ENCODE peak calls at places on chromosomes 4 and X, in ten cellular contexts. W is transverse colon; I is neural crest cell; A is brain microvascular endothelial cell; R is cardiac fibroblast; O is kidney epithelial cell; L is heart right ventricle; Q is activated CD8-positive, alpha-beta T cell treated with anti-CD3 and anti-CD28 coated beads for 36 hours; M is A549; X is WTC11. K is an unnamed sample.

GRCh38 chr4:145485120-145485519 is 3.5 kb downstream of the SMAD1 start:
- DNase-seq in M (no peak), X (no peak), O (no peak), L (no peak), R (no peak), I (no peak), Q (no peak), W (no peak), A (no peak), K (no peak)

GRCh38 chr4:186726440-186727148 is 2.9 kb upstream of the FAT1 start:
- DNase-seq in L (peak), R (peak), I (peak), M (peak), O (no peak), Q (peak), X (peak), A (peak), W (peak), K (no peak)

GRCh38 chrX:149470960-149471359 is 34.1 kb downstream of the IDS start:
- DNase-seq in L (peak), W (peak), I (peak), Q (peak), X (peak), A (peak), M (peak), R (peak), O (no peak), K (peak)

GRCh38 chrX:133402042-133402453 is 13.2 kb downstream of the GPC4 start:
- DNase-seq in I (no peak), W (no peak), R (peak), O (peak), L (no peak), A (peak), Q (no peak), X (no peak), M (no peak), K (no peak)

GRCh38 chr4:70838972-70839536 is 636 bp downstream of the GRSF1 start:
- DNase-seq in R (peak), A (peak), I (peak), M (peak), W (peak), X (peak), O (peak), L (peak), Q (peak), K (peak)

GRCh38 chr4:74376888-74377483 is 12.0 kb downstream of the EREG start:
- DNase-seq in M (peak), O (no peak), X (no peak), R (peak), A (peak), W (no peak), Q (no peak), L (no peak), I (no peak), K (peak)

GRCh38 chr4:78806943-78807458 is 30.9 kb downstream of the BMP2K start:
- DNase-seq in M (no peak), W (no peak), O (no peak), I (no peak), R (no peak), X (no peak), Q (no peak), A (no peak), L (no peak), K (no peak)

GRCh38 chrX:136189222-136189621 is 41.9 kb downstream of the FHL1 start:
- DNase-seq in L (no peak), M (no peak), X (no peak), O (no peak), Q (no peak), A (no peak), W (no peak), I (no peak), R (no peak), K (no peak)

GRCh38 chrX:19805054-19805690 is 82.2 kb downstream of the SH3KBP1 start:
- DNase-seq in Q (peak), L (no peak), M (no peak), A (no peak), X (no peak), R (no peak), W (no peak), I (no peak), O (no peak), K (no peak)

GRCh38 chrX:101759000-101759399 is 99.3 kb upstream of the ARMCX2 start:
- DNase-seq in O (no peak), Q (peak), X (peak), R (peak), W (no peak), L (peak), A (peak), M (peak), I (peak), K (no peak)

GRCh38 chr4:120731561-120731960 is 191.0 kb downstream of the PRDM5 start:
- DNase-seq in M (no peak), R (peak), X (no peak), L (no peak), Q (no peak), A (no peak), I (no peak), O (peak), W (no peak), K (no peak)

GRCh38 chr4:133320576-133321170 is 171.6 kb downstream of the PCDH10 start:
- DNase-seq in W (no peak), L (no peak), A (peak), R (peak), Q (no peak), I (peak), X (no peak), M (peak), O (no peak), K (peak)

GRCh38 chr4:38562751-38563198 is 101.2 kb upstream of the KLF3 start:
- DNase-seq in O (no peak), I (no peak), L (peak), Q (no peak), R (peak), A (no peak), W (peak), M (no peak), X (no peak), K (no peak)

GRCh38 chr4:187317799-187318198 is 594.1 kb upstream of the FAT1 start:
- DNase-seq in W (no peak), X (no peak), Q (no peak), I (no peak), O (no peak), R (no peak), A (no peak), M (no peak), L (no peak), K (no peak)

GRCh38 chr4:141275834-141276233 is 55.1 kb downstream of the ZNF330 start:
- DNase-seq in M (no peak), L (no peak), R (peak), X (no peak), O (peak), W (no peak), A (peak), I (no peak), Q (no peak), K (no peak)

GRCh38 chrX:117743469-117744251 is 372.9 kb downstream of the KLHL13 start:
- DNase-seq in R (no peak), L (no peak), X (no peak), O (no peak), Q (no peak), I (no peak), W (peak), M (no peak), A (no peak), K (no peak)

GRCh38 chr4:20253272-20253798 is 1.6 kb downstream of the SLIT2 start:
- DNase-seq in Q (no peak), M (no peak), L (no peak), X (no peak), W (no peak), R (peak), I (no peak), O (no peak), A (no peak), K (peak)

GRCh38 chr4:60744767-60745166 is 455.4 kb upstream of the ADGRL3 start:
- DNase-seq in W (no peak), L (no peak), O (no peak), R (peak), I (no peak), X (peak), Q (no peak), M (no peak), A (no peak), K (no peak)

GRCh38 chr4:54840992-54841768 is 183.4 kb downstream of the KIT start:
- DNase-seq in Q (no peak), I (no peak), W (peak), M (no peak), L (peak), A (peak), X (no peak), O (no peak), R (peak), K (no peak)

GRCh38 chr4:54842226-54843055 is 184.7 kb downstream of the KIT start:
- DNase-seq in A (no peak), I (no peak), Q (no peak), W (no peak), R (no peak), L (no peak), X (no peak), O (no peak), M (no peak), K (no peak)

GRCh38 chr4:54838301-54838700 is 180.5 kb downstream of the KIT start:
- DNase-seq in Q (no peak), I (no peak), A (no peak), W (no peak), L (no peak), O (no peak), M (no peak), R (no peak), X (no peak), K (no peak)

GRCh38 chr4:54843106-54843505 is 185.3 kb downstream of the KIT start:
- DNase-seq in X (no peak), R (no peak), O (no peak), I (no peak), Q (no peak), A (no peak), M (no peak), W (no peak), L (no peak), K (no peak)

DNA sequence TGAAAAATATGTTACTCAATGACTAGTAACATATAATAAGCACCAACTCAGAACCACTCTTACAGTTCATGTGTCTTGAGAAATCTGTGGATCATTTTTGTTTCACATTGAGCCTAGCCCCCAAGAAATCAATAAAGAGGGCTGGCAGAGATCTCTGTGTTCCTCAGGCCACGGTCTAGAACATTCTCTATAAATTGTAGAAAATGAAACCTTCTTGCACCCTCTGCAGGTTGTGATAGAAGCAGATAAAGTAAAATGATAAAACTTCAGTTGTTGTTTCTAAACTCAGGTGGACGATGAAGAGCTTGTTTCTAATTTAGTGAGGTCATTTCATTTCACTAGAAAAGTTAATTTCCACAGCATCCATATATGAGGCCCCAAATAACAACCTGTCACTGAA is 182.7 kb downstream of the KIT start:
- DNase-seq in A (no peak), W (no peak), L (no peak), R (no peak), X (no peak), O (no peak), M (no peak), I (no peak), Q (no peak), K (no peak)
- TF ChIP-seq CTCF in A (no peak), W (no peak), L (no peak), R (no peak), X (no peak), O (no peak), M (no peak), I (no peak), Q (no peak), K (no peak)

GRCh38 chr4:40719008-40719623 is 30.6 kb upstream of the NSUN7 start:
- DNase-seq in I (no peak), M (peak), W (no peak), O (peak), X (no peak), Q (no peak), R (peak), L (no peak), A (peak), K (peak)
- TF ChIP-seq CTCF in I (peak), M (peak), W (peak), O (peak), X (no peak), Q (peak), R (peak), L (peak), A (peak), K (peak)

GRCh38 chr4:183758006-183758734 is 99.1 kb downstream of the TRAPPC11 start:
- DNase-seq in Q (peak), X (peak), I (no peak), W (peak), M (no peak), A (no peak), O (no peak), L (peak), R (peak), K (no peak)
- TF ChIP-seq CTCF in Q (no peak), X (peak), I (peak), W (peak), M (no peak), A (peak), O (peak), L (peak), R (peak), K (no peak)

GRCh38 chrX:109911046-109911445 is 91.9 kb upstream of the TMEM164 start:
- DNase-seq in R (peak), A (no peak), I (no peak), O (no peak), Q (no peak), W (no peak), L (no peak), X (no peak), M (peak), K (no peak)
- TF ChIP-seq CTCF in R (peak), A (peak), I (peak), O (peak), Q (no peak), W (peak), L (peak), X (no peak), M (peak), K (no peak)

DNA sequence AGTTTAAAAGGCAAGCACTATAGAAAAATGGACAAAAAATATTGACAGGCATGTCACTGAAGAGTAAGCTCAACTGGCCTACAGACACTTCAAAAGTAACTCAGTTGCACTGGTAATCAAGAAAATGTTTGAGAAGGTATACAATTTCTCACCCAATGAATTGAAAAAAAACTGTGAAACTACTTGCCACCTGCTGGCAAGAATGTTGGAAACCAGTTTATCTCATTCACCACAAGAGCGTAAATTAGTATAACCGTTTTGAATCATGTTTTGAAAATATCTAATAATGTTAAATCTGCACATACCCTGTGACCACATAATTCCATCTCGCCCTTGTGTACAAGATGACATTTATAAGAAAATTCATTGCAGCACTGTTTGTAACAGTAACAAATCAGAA is 31.7 kb downstream of the TXK start:
- DNase-seq in I (no peak), O (no peak), M (no peak), R (no peak), W (no peak), L (no peak), Q (no peak), A (no peak), X (no peak), K (no peak)
- TF ChIP-seq CTCF in I (peak), O (no peak), M (peak), R (peak), W (no peak), L (no peak), Q (no peak), A (peak), X (no peak), K (no peak)

DNA sequence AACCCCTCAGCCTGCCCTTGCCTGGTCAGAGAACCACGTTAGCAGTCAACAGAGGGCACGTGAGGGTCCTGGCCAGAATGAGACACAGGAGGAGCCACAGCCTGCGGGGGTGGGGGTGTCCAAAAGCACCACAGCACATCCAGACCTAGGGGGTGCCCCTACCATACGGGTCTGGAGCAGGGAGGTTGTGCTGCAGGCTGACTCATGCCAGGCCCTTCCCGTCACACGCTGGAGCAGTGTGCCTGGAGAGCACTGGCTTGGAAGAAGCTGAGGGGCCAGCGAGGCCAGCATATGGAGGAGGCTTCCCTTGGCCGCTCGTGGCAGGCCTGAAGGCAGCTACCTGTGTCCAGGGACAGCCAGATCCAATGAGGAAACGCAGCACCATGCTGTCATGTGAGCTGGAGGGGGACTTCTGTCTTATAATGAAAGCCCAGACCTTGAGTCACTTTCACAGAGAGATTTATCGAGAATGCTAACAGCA is 1.5 kb upstream of the IRAK1 start:
- DNase-seq in I (no peak), X (no peak), A (peak), O (peak), Q (peak), W (no peak), R (peak), L (no peak), M (no peak), K (no peak)
- TF ChIP-seq CTCF in I (no peak), X (no peak), A (peak), O (no peak), Q (no peak), W (no peak), R (no peak), L (no peak), M (no peak), K (no peak)

GRCh38 chr4:109149836-109150235 is 152.6 kb downstream of the COL25A1 start:
- DNase-seq in O (no peak), L (no peak), Q (no peak), W (no peak), R (no peak), X (no peak), A (no peak), M (no peak), I (no peak), K (no peak)

GRCh38 chr4:109147135-109147534 is 155.3 kb downstream of the COL25A1 start:
- DNase-seq in M (no peak), L (no peak), I (no peak), X (no peak), O (no peak), A (no peak), W (no peak), R (no peak), Q (no peak), K (no peak)

GRCh38 chr4:109148577-109149075 is 153.8 kb downstream of the COL25A1 start:
- DNase-seq in A (no peak), W (no peak), R (no peak), I (no peak), Q (no peak), O (no peak), X (no peak), M (no peak), L (no peak), K (no peak)
- TF ChIP-seq CTCF in A (no peak), W (no peak), R (no peak), I (no peak), Q (no peak), O (no peak), X (no peak), M (no peak), L (no peak), K (no peak)

GRCh38 chrX:53458082-53458481 is 23.9 kb upstream of the HSD17B10 start:
- DNase-seq in A (no peak), R (peak), O (no peak), L (no peak), M (no peak), Q (no peak), X (no peak), W (no peak), I (no peak), K (no peak)
- TF ChIP-seq CTCF in A (peak), R (peak), O (no peak), L (no peak), M (peak), Q (no peak), X (no peak), W (no peak), I (no peak), K (no peak)

DNA sequence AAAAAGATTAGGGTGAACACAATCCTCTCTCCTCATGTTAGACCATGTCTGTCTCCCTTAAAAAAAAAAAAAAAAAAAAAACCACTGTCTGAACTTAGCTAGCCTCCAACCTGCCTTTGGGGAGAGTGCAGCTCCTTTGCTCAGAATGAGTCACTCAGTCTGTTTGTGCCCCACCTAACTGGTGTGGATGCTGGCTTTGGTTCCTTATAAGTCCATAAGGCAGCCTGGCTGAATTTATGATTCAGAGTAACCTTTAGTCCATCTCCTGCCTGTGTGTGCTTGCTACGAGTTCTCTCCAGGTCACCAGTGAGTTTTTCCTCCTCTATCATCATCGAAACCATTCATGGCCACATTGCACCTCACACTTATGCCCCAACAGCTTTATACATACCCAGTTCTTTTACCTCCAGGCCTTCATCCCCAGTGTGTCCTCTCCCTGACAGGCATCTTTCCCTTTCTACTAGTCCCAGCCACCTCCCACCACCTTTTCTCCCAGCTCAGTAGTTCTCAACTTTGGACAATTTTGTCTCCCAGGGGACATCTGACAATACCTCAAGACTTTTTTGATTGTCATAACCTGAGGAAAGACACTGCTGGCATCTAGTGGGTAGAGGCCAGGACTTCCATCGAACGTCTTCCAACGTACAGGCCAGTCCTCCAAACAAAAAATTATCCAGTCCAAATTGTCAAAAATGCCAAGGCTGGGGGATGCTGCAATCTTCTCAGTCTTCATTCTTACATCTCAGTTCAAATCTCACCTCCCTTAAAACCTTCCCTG is 220.8 kb upstream of the EMCN start:
- DNase-seq in W (peak), Q (no peak), L (peak), X (no peak), O (peak), M (peak), A (peak), I (no peak), R (peak), K (no peak)
- TF ChIP-seq CTCF in W (no peak), Q (no peak), L (no peak), X (no peak), O (no peak), M (no peak), A (no peak), I (no peak), R (no peak), K (no peak)

GRCh38 chr4:86895692-86896488 is 3.7 kb upstream of the C4orf36 start:
- DNase-seq in W (no peak), O (peak), R (peak), I (peak), L (peak), X (no peak), M (peak), A (peak), Q (no peak), K (peak)

GRCh38 chr4:86894465-86894864 is 2.2 kb upstream of the C4orf36 start:
- DNase-seq in O (no peak), W (no peak), R (peak), Q (no peak), A (peak), M (no peak), I (no peak), L (no peak), X (no peak), K (no peak)

GRCh38 chr4:86892639-86892965 is 380 bp upstream of the C4orf36 start:
- DNase-seq in X (no peak), L (no peak), M (no peak), R (no peak), A (no peak), W (no peak), I (no peak), Q (no peak), O (no peak), K (no peak)

GRCh38 chr4:86893136-86893535 is 914 bp upstream of the C4orf36 start:
- DNase-seq in L (no peak), W (no peak), M (no peak), Q (no peak), R (no peak), X (no peak), A (no peak), O (no peak), I (no peak), K (no peak)

GRCh38 chr4:86891785-86892638 is at the start of gene C4orf36:
- DNase-seq in O (no peak), X (peak), L (peak), W (peak), Q (peak), I (peak), A (peak), R (peak), M (peak), K (peak)
- TF ChIP-seq CTCF in O (no peak), X (no peak), L (no peak), W (no peak), Q (no peak), I (no peak), A (peak), R (no peak), M (no peak), K (no peak)

K was measured in GM10248.